ENCODE peak calls at places on chromosomes 11 and 22, in four cellular contexts. A is astrocyte of the spinal cord, V is AG04450, G is IMR-90. O is an unnamed sample.

GRCh38 chr22:33361581-33361980 is 303.4 kb upstream of the SYN3 start:
- DNase-seq in A (no peak), V (no peak), G (peak; percentile 39), O (no peak)

GRCh38 chr22:48824673-48825651 is 1002.7 kb downstream of the BRD1 start:
- DNase-seq in A (no peak), V (no peak), G (no peak), O (no peak)

GRCh38 chr11:65452806-65453490 is 30.4 kb downstream of the NEAT1 start:
- DNase-seq in A (peak; percentile 69), V (no peak), G (peak; percentile 87), O (peak; percentile 98)

GRCh38 chr22:49686495-49687219 is 141.0 kb downstream of the BRD1 start:
- DNase-seq in A (no peak), V (no peak), G (no peak), O (no peak)

GRCh38 chr22:45131749-45132148 is 32.0 kb upstream of the NUP50 start:
- DNase-seq in A (no peak), V (no peak), G (no peak), O (no peak)

GRCh38 chr22:31104869-31105268 is 2.5 kb downstream of the SELENOM start:
- DNase-seq in A (no peak), V (no peak), G (no peak), O (no peak)

GRCh38 chr22:29994027-29994715 is 86.1 kb upstream of the HORMAD2 start:
- DNase-seq in A (peak; percentile 76), V (no peak), G (peak; percentile 89), O (peak; percentile 33)

GRCh38 chr22:30890689-30891442 is 77.7 kb downstream of the MORC2 start:
- DNase-seq in A (peak; percentile 17), V (no peak), G (peak; percentile 10), O (peak; percentile 6)

GRCh38 chr11:48134221-48134922 is 82.2 kb upstream of the OR4B1 start:
- DNase-seq in A (no peak), V (no peak), G (no peak), O (no peak)

GRCh38 chr11:39668640-39669039 is 1790.8 kb downstream of the LRRC4C start:
- DNase-seq in A (peak; percentile 82), V (peak; percentile 1), G (no peak), O (no peak)

GRCh38 chr11:82557274-82557673 is 176.4 kb downstream of the FAM181B start:
- DNase-seq in A (no peak), V (no peak), G (no peak), O (no peak)

GRCh38 chr11:6223854-6224253 is 10.6 kb downstream of the FHIP1B start:
- DNase-seq in A (no peak), V (no peak), G (no peak), O (no peak)

GRCh38 chr22:37533995-37534394 is 14.8 kb upstream of the CARD10 start:
- DNase-seq in A (peak; percentile 83), V (peak; percentile 65), G (peak; percentile 88), O (peak; percentile 76)

GRCh38 chr22:23714596-23715588 is 24.1 kb downstream of the RGL4 start:
- DNase-seq in A (no peak), V (no peak), G (no peak), O (no peak)

GRCh38 chr22:48950151-48950915 is 877.3 kb downstream of the BRD1 start:
- DNase-seq in A (no peak), V (no peak), G (no peak), O (no peak)

GRCh38 chr11:57322881-57323467 is 1.8 kb downstream of the TNKS1BP1 start:
- DNase-seq in A (no peak), V (no peak), G (no peak), O (no peak)
- TF ChIP-seq CTCF in A (peak; percentile 11), V (no peak), G (no peak), O (no peak)

DNA sequence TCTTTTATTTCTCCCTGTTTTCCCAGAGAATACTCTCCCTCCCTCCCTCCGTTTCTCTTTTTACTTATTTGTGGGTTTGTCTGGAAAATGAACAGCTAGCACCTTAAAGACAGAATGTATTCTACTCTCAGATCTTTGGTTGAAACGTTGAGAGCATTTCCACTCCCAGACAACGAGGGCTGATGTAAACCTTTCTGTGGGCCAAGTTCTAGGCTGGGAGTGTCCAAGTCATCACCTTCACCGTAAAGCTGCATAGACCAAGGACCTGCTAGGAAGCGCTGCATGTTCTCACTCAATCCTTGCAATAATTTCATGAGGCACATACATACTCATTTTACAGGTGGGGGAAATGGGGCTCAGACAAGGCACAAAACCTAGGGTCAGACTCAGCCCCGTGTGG is 32.4 kb downstream of the MYH9 start:
- DNase-seq in A (no peak), V (no peak), G (peak; percentile 52), O (no peak)
- H3K4me3 ChIP-seq in A (no peak overlapping the region), V (peak overlapping the region; percentile 29), G (no peak overlapping the region), O (no peak overlapping the region)

DNA sequence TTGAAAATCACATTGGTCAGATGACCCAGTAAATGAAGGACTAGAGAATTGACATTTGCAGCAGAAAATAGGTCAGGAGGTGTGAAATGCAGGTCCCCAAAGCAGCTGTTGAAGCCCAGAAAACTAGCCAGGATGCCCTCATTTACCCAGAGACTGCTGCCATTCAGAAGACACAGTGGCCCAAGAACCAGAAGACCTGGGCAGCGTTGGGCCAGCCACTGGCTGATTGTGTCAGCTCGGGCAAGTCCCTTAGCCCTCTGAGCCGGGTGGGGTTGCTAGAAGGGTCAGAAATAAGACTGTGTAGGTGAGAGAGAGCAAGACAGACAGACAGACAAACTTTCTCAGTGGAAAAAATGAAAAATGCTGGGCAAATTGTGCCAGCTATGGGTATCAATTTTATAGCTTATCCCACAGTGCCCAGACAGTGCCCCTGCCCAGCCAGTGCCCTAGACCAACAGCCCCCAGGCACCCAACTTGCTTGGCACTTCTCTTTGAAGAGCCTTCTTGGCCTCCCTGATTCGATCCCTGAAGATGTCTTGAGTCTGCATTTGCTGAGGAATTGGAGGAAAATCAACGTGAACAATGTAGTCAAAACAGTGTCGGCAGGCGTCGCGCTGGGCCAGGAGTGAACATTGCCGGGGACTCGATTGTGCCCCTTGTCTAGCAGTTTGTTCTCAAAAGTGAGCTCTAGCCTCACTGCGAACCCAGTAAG is 198.3 kb downstream of the MN1 start:
- DNase-seq in A (no peak), V (no peak), G (no peak), O (no peak)
- TF ChIP-seq CTCF in A (peak; percentile 9), V (no peak), G (no peak), O (no peak)

GRCh38 chr11:15958939-15959338 is 397.4 kb downstream of the SOX6 start:
- DNase-seq in A (no peak), V (no peak), G (no peak), O (no peak)

GRCh38 chr11:15967166-15967565 is 389.2 kb downstream of the SOX6 start:
- DNase-seq in A (peak; percentile 29), V (no peak), G (no peak), O (peak; percentile 24)

GRCh38 chr11:15967966-15968365 is 388.4 kb downstream of the SOX6 start:
- DNase-seq in A (peak; percentile 63), V (no peak), G (peak; percentile 76), O (no peak)

GRCh38 chr11:15965562-15966250 is 390.6 kb downstream of the SOX6 start:
- DNase-seq in A (no peak), V (no peak), G (no peak), O (no peak)

GRCh38 chr11:15963266-15963665 is 393.1 kb downstream of the SOX6 start:
- DNase-seq in A (no peak), V (no peak), G (no peak), O (no peak)
- H3K4me3 ChIP-seq in A (no peak overlapping the region), V (no peak overlapping the region), G (no peak overlapping the region), O (no peak overlapping the region)

GRCh38 chr22:36368359-36368983 is 19.3 kb downstream of the MYH9 start:
- DNase-seq in A (peak; percentile 79), V (peak; percentile 63), G (peak; percentile 78), O (peak; percentile 67)
- TF ChIP-seq CTCF in A (peak; percentile 9), V (peak; percentile 3), G (peak; percentile 23), O (peak; percentile 4)

DNA sequence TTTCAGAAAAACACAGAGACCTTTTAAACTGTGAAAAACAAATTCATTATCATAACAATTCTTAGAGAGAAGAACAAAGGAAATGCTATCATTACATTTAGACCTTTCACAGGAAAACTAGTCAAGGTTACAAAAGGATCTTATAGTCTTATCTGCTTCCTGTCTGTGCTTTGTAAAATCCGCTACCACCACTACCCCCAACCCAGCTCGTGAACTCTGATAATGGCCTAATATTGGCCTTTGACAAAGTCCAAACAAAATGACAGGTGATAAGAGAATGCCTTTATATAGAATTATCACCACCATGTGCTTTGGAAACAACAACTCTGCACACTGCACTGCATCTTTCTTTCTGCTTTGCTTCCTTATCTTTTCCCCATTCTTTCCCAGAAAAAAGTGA is 272.5 kb downstream of the SBF2 start:
- DNase-seq in A (no peak), V (no peak), G (no peak), O (no peak)
- H3K4me3 ChIP-seq in A (no peak overlapping the region), V (no peak overlapping the region), G (no peak overlapping the region), O (no peak overlapping the region)

GRCh38 chr11:113162590-113162961 is 151.8 kb upstream of the TTC12 start:
- DNase-seq in A (peak; percentile 20), V (no peak), G (no peak), O (no peak)
- TF ChIP-seq CTCF in A (peak; percentile 28), V (no peak), G (no peak), O (no peak)

GRCh38 chr11:106464728-106465127 is 387.3 kb downstream of the AASDHPPT start:
- DNase-seq in A (no peak), V (no peak), G (no peak), O (no peak)
- H3K4me3 ChIP-seq in A (no peak overlapping the region), V (no peak overlapping the region), G (no peak overlapping the region), O (no peak overlapping the region)

GRCh38 chr22:18987765-18988164 is 51.7 kb upstream of the PRODH start:
- DNase-seq in A (no peak), V (no peak), G (no peak), O (no peak)
- TF ChIP-seq CTCF in A (peak; percentile 40), V (peak; percentile 57), G (peak; percentile 25), O (peak; percentile 62)